ENCODE peak calls at places on chromosomes 3 and 15, in four cellular contexts. Z, R, Q and G are unnamed samples.

GRCh38 chr3:138942861-138943623 is 3.9 kb downstream of the FOXL2 start:
- DNase-seq in Z (no peak), Q (no peak), R (no peak), G (no peak)

GRCh38 chr3:48077835-48078234 is 61.6 kb upstream of the MAP4 start:
- DNase-seq in Z (no peak), R (no peak), Q (no peak), G (no peak)

GRCh38 chr3:38649500-38650247 is at the start of gene SCN5A:
- DNase-seq in Z (peak), Q (no peak), R (no peak), G (no peak)

GRCh38 chr15:39432007-39432406 is 148.9 kb upstream of the THBS1 start:
- DNase-seq in R (no peak), Q (no peak), Z (no peak), G (no peak)

GRCh38 chr15:33844186-33844585 is 124.1 kb upstream of the CHRM5 start:
- DNase-seq in Z (no peak), R (no peak), Q (no peak), G (no peak)

GRCh38 chr3:73164622-73165021 is 103.2 kb downstream of the EBLN2 start:
- DNase-seq in Z (no peak), R (no peak), Q (no peak), G (no peak)

GRCh38 chr15:85330941-85331588 is 49.3 kb upstream of the AKAP13 start:
- DNase-seq in Q (peak), R (peak), Z (peak), G (peak)

GRCh38 chr3:46214751-46215352 is 6.7 kb upstream of the CCR1 start:
- DNase-seq in Z (peak), R (no peak), Q (no peak), G (no peak)

GRCh38 chr3:66195347-66195783 is 25.4 kb upstream of the SLC25A26 start:
- DNase-seq in Z (peak), Q (no peak), R (no peak), G (peak)

GRCh38 chr15:70385711-70386110 is 288.0 kb upstream of the TLE3 start:
- DNase-seq in Z (no peak), Q (no peak), R (no peak), G (no peak)

GRCh38 chr15:29012097-29012496 is 126.3 kb downstream of the APBA2 start:
- DNase-seq in Z (no peak), R (no peak), Q (no peak), G (no peak)

GRCh38 chr3:11140054-11140712 is 14.1 kb upstream of the HRH1 start:
- DNase-seq in Z (no peak), Q (no peak), R (peak), G (no peak)

GRCh38 chr3:153113553-153113952 is 48.5 kb upstream of the RAP2B start:
- DNase-seq in Q (no peak), Z (no peak), R (no peak), G (no peak)

GRCh38 chr3:71341721-71342120 is 241.8 kb downstream of the FOXP1 start:
- DNase-seq in Z (no peak), Q (no peak), R (no peak), G (no peak)

GRCh38 chr3:46852839-46853355 is 10.3 kb downstream of the MYL3 start:
- DNase-seq in Z (peak), Q (no peak), R (no peak), G (no peak)

GRCh38 chr15:68639926-68640600 is 61.3 kb downstream of the CORO2B start:
- DNase-seq in R (no peak), Z (no peak), Q (no peak), G (no peak)

GRCh38 chr3:177703788-177704187 is 506.5 kb upstream of the TBL1XR1 start:
- DNase-seq in R (no peak), Z (no peak), Q (no peak), G (no peak)

GRCh38 chr3:120393252-120393651 is 44.1 kb upstream of the LRRC58 start:
- DNase-seq in Q (no peak), R (no peak), Z (no peak), G (no peak)

GRCh38 chr15:78726870-78727551 is 84.3 kb downstream of the ADAMTS7 start:
- DNase-seq in Z (peak), R (no peak), Q (peak), G (peak)

GRCh38 chr15:39936681-39937080 is 2.8 kb downstream of the EIF2AK4 start:
- DNase-seq in Z (no peak), Q (no peak), R (no peak), G (no peak)

GRCh38 chr15:38758001-38758400 is 193.4 kb upstream of the RASGRP1 start:
- DNase-seq in R (no peak), Z (no peak), Q (no peak), G (no peak)

DNA sequence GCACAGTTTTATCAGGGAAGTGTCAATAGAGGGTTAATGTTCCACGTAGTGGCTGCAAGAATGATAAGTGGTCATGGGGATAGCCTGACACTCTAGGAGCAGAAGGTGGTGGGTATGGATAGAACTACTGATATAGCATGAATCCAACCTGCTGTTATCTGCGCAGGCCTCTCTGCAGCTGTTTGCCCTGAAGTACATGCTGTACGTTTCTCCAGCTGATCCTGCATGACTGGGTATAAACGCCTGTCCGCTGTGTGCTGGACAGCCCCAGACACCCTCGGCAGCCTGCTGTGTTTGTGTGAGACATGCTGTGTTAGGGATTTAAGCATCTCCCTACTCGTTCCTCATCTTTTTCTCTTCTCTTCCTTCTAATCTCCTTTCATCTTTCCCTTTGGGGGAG is 87.1 kb downstream of the LPP start:
- DNase-seq in R (no peak), Z (no peak), Q (no peak), G (no peak)
- TF ChIP-seq POLR2AphosphoS5 in R (no peak), Z (no peak), Q (no peak), G (no peak)

GRCh38 chr3:100954990-100955389 is 38.2 kb downstream of the ABI3BP start:
- DNase-seq in Q (no peak), Z (no peak), R (no peak), G (no peak)
- TF ChIP-seq CEBPB in Q (no peak), Z (no peak), R (no peak), G (no peak)

GRCh38 chr15:89803941-89804800 is 10.5 kb downstream of the ANPEP start:
- DNase-seq in Z (no peak), R (no peak), Q (no peak), G (no peak)

GRCh38 chr15:89805241-89806216 is 9.1 kb downstream of the ANPEP start:
- DNase-seq in Z (no peak), R (no peak), Q (no peak), G (no peak)

GRCh38 chr15:89806565-89807550 is 7.8 kb downstream of the ANPEP start:
- DNase-seq in Z (no peak), Q (peak), R (no peak), G (no peak)

GRCh38 chr15:89807689-89808088 is 7.0 kb downstream of the ANPEP start:
- DNase-seq in Q (no peak), R (no peak), Z (no peak), G (no peak)

GRCh38 chr15:89806217-89806564 is 8.5 kb downstream of the ANPEP start:
- DNase-seq in Z (no peak), R (no peak), Q (no peak), G (no peak)
- H3K9ac ChIP-seq in Z (no peak), R (no peak), Q (peak), G (no peak)

GRCh38 chr3:143201870-143202269 is 82.3 kb downstream of the CHST2 start:
- DNase-seq in Q (no peak), Z (no peak), R (no peak), G (no peak)

GRCh38 chr3:143203848-143204247 is 84.3 kb downstream of the CHST2 start:
- DNase-seq in Q (no peak), R (no peak), Z (no peak), G (no peak)

GRCh38 chr3:143203142-143203541 is 83.6 kb downstream of the CHST2 start:
- DNase-seq in Z (no peak), Q (no peak), R (no peak), G (no peak)

GRCh38 chr3:143201066-143201465 is 81.5 kb downstream of the CHST2 start:
- DNase-seq in Z (no peak), Q (no peak), R (no peak), G (no peak)

DNA sequence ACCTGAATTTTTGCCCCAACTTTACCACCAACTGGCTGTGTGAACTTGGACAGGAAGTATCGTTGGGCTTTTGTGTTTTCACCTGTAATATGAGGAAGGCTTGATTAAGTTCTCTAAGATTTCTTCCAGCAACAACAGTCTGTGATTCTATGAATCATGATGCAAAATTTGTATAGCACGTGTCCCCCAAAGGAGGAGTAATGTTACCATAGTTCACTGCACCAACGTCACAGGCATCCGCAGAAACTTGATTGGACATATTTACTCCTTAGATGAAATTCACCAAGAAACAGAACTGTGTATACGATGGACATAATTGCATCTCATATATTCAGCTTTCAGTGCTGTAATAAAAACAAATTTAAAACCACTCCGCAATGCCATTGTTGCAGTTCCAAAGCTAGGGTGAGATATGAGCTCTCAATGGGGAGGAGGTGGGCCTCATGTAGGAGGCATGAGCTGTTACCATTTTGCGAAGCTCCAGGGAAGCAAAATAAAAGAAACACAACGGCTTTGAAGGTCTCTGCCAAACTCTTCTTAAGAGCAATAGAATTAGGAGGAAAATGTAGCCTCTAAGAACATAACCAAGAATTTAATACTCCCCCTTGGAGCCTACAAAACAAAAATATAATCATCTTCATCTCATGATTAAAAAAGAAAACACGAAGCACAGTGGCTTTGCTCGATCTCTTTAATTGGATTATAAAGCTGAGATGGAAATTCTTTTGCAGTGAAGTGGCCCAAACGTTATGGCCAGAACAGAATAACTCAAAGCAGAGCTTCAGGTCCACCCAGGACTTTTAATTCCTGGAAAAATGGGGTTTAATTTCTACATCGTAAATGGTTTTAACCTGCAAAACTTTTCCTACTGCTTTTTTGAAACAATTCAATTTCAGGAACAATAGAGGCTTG is 80.7 kb downstream of the CHST2 start:
- DNase-seq in Q (no peak), R (no peak), Z (no peak), G (no peak)
- TF ChIP-seq POLR2AphosphoS5 in Q (no peak), R (no peak), Z (no peak), G (no peak)

GRCh38 chr3:129485681-129486056 is 42.8 kb upstream of the RHO start:
- DNase-seq in Z (no peak), Q (no peak), R (no peak), G (no peak)
- TF ChIP-seq CEBPB in Z (no peak), Q (no peak), R (no peak), G (no peak)

GRCh38 chr3:9918261-9919038 is 1.6 kb downstream of the IL17RC start:
- DNase-seq in Q (no peak), Z (no peak), R (no peak), G (no peak)
- H3K9ac ChIP-seq in Q (peak), Z (no peak), R (no peak), G (no peak)

GRCh38 chr3:159169828-159170227 is 368.0 kb downstream of the MFSD1 start:
- DNase-seq in R (no peak), Z (no peak), Q (peak), G (no peak)
- TF ChIP-seq POLR2AphosphoS5 in R (no peak), Z (no peak), Q (no peak), G (peak)

GRCh38 chr3:9455596-9455995 is 58.2 kb downstream of the SETD5 start:
- DNase-seq in Z (no peak), R (no peak), Q (no peak), G (no peak)

GRCh38 chr3:9448071-9448470 is 50.7 kb downstream of the SETD5 start:
- DNase-seq in Q (no peak), Z (no peak), R (no peak), G (no peak)

GRCh38 chr3:9448643-9449042 is 51.2 kb downstream of the SETD5 start:
- DNase-seq in Q (no peak), R (no peak), Z (no peak), G (no peak)

DNA sequence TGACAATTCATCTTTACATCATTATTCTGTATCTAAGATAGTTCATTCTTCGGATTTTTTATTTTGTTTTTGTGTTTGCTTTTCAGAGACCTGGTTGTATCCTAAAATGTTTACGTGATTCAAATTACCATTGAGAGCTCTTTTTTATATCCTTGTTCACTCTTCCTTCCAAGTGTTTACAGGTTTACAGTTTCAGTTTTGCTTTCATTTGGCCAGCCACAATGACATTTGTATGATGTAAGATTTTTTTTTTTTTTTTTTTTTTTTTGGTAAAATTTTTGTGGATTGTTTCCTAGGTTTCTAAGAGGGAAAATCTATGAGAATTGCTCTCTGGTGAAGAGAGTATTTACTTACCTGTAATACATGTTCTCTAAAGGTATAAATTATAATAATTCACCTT is 55.0 kb downstream of the SETD5 start:
- DNase-seq in R (no peak), Z (no peak), Q (no peak), G (no peak)
- TF ChIP-seq CEBPB in R (no peak), Z (no peak), Q (no peak), G (no peak)